ENCODE peak calls at places on chromosomes 4 and X, in five cellular contexts. Z is cardiac fibroblast, O is AG10803, J is Panc1, U is fibroblast of pulmonary artery. D is an unnamed sample.

GRCh38 chr4:128570380-128570779 is 239.1 kb upstream of the JADE1 start:
- DNase-seq in Z (peak), O (peak), J (no peak), U (peak), D (no peak)

GRCh38 chr4:108466936-108467902 is 153.2 kb upstream of the RPL34 start:
- DNase-seq in Z (peak), O (peak), J (no peak), U (peak), D (no peak)

GRCh38 chrX:16882188-16882587 is 12.0 kb upstream of the RBBP7 start:
- DNase-seq in Z (peak), O (no peak), J (no peak), U (peak), D (no peak)

GRCh38 chr4:41913509-41913908 is 21.7 kb upstream of the TMEM33 start:
- DNase-seq in Z (no peak), O (no peak), J (no peak), U (no peak), D (no peak)

GRCh38 chr4:86482851-86483490 is 111.1 kb upstream of the PTPN13 start:
- DNase-seq in Z (peak), O (no peak), J (no peak), U (no peak), D (no peak)

GRCh38 chr4:139833131-139833930 is 167.7 kb downstream of the MGST2 start:
- DNase-seq in Z (no peak), O (no peak), J (no peak), U (no peak), D (no peak)

GRCh38 chrX:55452825-55453124 is 848 bp downstream of the MAGEH1 start:
- DNase-seq in Z (no peak), O (no peak), J (no peak), U (no peak), D (no peak)

GRCh38 chr4:132642196-132642817 is 506.8 kb upstream of the PCDH10 start:
- DNase-seq in Z (peak), O (no peak), J (peak), U (peak), D (no peak)

GRCh38 chr4:52019941-52020657 is at the start of gene LRRC66:
- DNase-seq in Z (peak), O (no peak), J (no peak), U (peak), D (no peak)

GRCh38 chrX:120797201-120797938 is 78.3 kb downstream of the CT47B1 start:
- DNase-seq in Z (peak), O (peak), J (no peak), U (peak), D (no peak)

GRCh38 chr4:41796545-41797210 is 48.2 kb upstream of the PHOX2B start:
- DNase-seq in Z (no peak), O (no peak), J (no peak), U (no peak), D (no peak)

GRCh38 chr4:64727960-64728359 is 318.7 kb upstream of the TECRL start:
- DNase-seq in Z (no peak), O (no peak), J (no peak), U (no peak), D (no peak)

GRCh38 chr4:87068591-87069021 is 133.8 kb downstream of the AFF1 start:
- DNase-seq in Z (peak), O (no peak), J (no peak), U (peak), D (no peak)

GRCh38 chrX:23667239-23668177 is at the start of gene PRDX4:
- DNase-seq in Z (peak), O (peak), J (peak), U (peak), D (peak)
- TF ChIP-seq CTCF in Z (no peak), O (no peak), J (no peak), U (no peak), D (no peak)

GRCh38 chr4:5404073-5404472 is 304.3 kb downstream of the EVC2 start:
- DNase-seq in Z (no peak), O (no peak), J (no peak), U (no peak), D (no peak)

GRCh38 chr4:5398056-5398455 is 310.3 kb downstream of the EVC2 start:
- DNase-seq in Z (no peak), O (no peak), J (no peak), U (no peak), D (no peak)

GRCh38 chr4:5395781-5396180 is 312.6 kb downstream of the EVC2 start:
- DNase-seq in Z (no peak), O (no peak), J (no peak), U (no peak), D (no peak)

DNA sequence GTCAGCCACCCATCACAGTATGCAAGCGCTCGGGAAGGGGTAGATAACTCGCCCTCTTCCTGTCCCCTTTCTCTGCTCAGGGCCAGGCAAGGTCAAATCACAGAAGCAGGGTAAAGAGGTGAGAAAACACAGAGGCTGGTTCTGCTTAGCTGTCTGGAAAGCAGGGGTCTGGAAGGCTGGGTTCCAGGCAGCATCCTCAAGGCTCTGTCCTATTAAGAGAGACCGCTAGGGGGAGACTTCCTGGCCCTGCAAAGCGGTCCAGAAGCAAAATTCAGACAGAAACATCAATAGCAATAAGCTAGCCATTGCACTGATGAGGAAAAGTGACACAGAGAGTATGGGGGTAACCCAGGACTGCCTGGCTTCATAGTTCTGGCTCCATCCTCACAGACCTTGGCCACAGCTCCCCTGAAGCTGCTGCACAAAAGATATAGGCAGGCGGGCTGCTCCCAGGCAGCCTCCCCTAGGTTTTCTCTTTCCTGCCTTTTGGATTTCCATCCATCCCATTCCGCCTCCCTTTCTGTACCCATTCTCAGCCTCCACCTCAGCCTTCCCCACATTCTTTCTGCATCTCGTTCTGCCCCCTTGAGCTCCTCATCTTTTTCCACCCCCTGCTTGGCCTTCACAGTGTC is 308.5 kb downstream of the EVC2 start:
- DNase-seq in Z (peak), O (peak), J (no peak), U (peak), D (peak)
- TF ChIP-seq CTCF in Z (peak), O (peak), J (peak), U (peak), D (peak)

DNA sequence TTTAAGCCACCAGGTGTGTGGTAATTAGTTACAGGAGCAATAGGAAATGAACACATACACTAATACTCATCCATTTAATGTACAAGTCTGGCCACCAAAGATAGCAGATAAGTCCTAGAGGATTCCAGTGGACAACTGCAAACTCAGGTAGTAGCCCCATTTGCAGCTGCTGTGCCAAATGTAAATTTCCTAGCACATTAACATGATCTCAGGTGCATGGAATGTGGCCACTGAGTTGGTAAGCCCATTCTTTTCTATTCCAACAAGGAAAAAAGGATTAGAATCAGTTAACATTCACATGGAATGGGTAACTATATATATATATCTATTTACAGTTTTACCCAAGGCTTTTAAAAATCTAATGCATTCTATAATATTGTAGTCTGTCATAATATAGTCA is 23.3 kb upstream of the FRAS1 start:
- DNase-seq in Z (no peak), O (no peak), J (no peak), U (no peak), D (no peak)
- TF ChIP-seq CTCF in Z (no peak), O (no peak), J (no peak), U (no peak), D (no peak)

DNA sequence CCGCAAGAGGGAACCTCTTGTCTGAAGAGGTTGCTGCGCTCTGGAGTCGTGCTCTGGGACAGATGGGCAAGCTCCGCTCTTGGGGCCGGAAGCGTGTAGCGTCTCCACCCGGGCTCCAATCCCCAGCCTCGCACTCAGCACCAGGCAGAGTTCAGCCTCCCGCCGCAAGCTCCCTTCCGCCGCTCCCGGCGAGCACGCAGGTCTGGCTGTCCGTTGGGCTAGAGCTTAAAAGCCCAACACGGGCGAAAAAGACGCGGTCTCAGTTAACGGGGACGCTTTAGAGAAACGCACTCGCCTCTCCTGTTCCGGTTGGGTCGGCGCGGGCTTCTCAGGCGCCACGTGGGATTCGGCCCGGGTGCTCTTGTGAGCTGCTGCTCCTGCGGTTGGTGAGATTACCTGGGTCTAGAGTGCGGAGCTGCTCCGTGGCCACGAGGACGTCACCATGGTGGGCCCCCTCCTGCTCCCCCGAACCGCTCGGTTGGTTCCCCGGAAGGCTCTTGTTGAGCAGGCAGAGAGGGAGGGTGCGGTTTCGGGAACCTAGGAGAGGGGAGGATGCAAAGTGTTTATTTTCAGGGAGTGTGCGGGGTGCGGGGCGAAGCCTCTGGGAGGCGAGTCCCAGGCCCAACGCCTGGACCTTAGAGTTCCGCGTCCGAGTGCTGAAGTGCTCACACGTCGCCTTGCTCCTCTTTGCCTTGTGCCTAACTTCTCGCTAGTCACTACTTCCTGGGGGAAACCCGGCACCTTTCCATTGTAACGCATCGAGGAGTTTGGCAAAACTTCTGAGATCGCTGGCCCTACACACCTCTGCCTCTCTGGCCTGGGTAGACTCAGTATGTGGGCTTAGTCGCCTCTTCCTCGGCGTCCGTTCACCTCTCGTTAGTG is at the start of gene TMA16:
- DNase-seq in Z (peak), O (peak), J (peak), U (peak), D (peak)
- TF ChIP-seq CTCF in Z (no peak), O (no peak), J (no peak), U (no peak), D (no peak)

DNA sequence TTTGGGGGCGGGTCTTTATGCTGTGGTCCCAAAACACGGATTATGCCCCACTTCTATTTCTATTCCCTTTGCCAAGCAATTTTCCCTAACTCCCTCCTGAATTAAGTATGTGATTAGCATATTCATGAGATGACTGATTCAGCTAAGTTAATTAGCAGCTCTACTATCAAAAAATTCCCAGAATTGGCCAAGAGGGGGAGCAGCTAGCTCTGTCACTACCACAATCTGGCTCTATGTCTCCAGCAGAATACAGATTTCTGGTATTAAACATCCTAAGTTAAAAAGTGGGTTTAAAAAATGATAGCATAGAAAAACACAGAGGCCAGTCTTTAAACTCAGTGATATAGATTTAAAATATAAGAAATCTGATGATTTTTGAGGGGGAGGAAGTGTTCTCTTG is 80.3 kb downstream of the GPC4 start:
- DNase-seq in Z (peak), O (peak), J (no peak), U (peak), D (no peak)
- TF ChIP-seq CTCF in Z (peak), O (peak), J (peak), U (peak), D (peak)

GRCh38 chr4:38060829-38061431 is 100.7 kb downstream of the PTTG2 start:
- DNase-seq in Z (peak), O (no peak), J (no peak), U (peak), D (no peak)

GRCh38 chr4:38050560-38051350 is 90.6 kb downstream of the PTTG2 start:
- DNase-seq in Z (peak), O (no peak), J (no peak), U (peak), D (no peak)

GRCh38 chr4:38058186-38058585 is 98.0 kb downstream of the PTTG2 start:
- DNase-seq in Z (no peak), O (no peak), J (no peak), U (no peak), D (no peak)

GRCh38 chr4:38056024-38056685 is 96.0 kb downstream of the PTTG2 start:
- DNase-seq in Z (peak), O (no peak), J (no peak), U (no peak), D (no peak)

GRCh38 chr4:38055566-38055965 is 95.4 kb downstream of the PTTG2 start:
- DNase-seq in Z (no peak), O (no peak), J (no peak), U (no peak), D (no peak)
- TF ChIP-seq CTCF in Z (peak), O (no peak), J (no peak), U (no peak), D (no peak)

GRCh38 chr4:111475696-111476095 is 669.6 kb upstream of the FAM241A start:
- DNase-seq in Z (no peak), O (no peak), J (no peak), U (no peak), D (no peak)

GRCh38 chr4:111475001-111475400 is 670.3 kb upstream of the FAM241A start:
- DNase-seq in Z (peak), O (peak), J (no peak), U (peak), D (no peak)
- TF ChIP-seq CTCF in Z (peak), O (peak), J (peak), U (peak), D (peak)

GRCh38 chr4:7464259-7464655 is 29.5 kb upstream of the PSAPL1 start:
- DNase-seq in Z (no peak), O (no peak), J (no peak), U (no peak), D (no peak)

GRCh38 chr4:7463584-7464258 is 29.0 kb upstream of the PSAPL1 start:
- DNase-seq in Z (no peak), O (no peak), J (no peak), U (no peak), D (no peak)

GRCh38 chr4:7460591-7460990 is 25.9 kb upstream of the PSAPL1 start:
- DNase-seq in Z (peak), O (peak), J (no peak), U (no peak), D (no peak)

GRCh38 chr4:7461171-7461570 is 26.4 kb upstream of the PSAPL1 start:
- DNase-seq in Z (no peak), O (no peak), J (no peak), U (no peak), D (no peak)

GRCh38 chr4:7462509-7462971 is 27.8 kb upstream of the PSAPL1 start:
- DNase-seq in Z (peak), O (peak), J (no peak), U (peak), D (no peak)
- TF ChIP-seq CTCF in Z (no peak), O (peak), J (no peak), U (no peak), D (no peak)

DNA sequence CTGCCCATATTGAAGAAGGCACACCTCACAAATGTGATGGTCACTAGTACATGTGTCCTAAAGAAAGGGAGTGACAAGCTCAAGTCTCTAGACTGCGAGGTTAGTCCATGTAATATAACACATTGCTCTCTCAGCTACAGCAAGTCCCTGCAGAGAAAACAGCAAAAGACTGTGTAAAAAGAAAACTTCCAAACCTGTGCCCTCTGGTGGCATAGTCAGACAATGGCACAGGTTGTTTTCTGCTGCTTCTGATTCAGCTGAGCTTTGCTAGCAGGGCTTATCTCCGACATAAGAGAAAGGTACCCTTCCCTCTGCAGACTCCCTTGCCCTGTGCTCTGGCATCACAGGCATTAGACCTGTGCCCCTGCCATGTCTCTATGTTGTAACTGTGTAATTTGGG is 1.4 kb upstream of the SERPINA7 start:
- DNase-seq in Z (peak), O (no peak), J (no peak), U (peak), D (no peak)
- TF ChIP-seq CTCF in Z (no peak), O (no peak), J (peak), U (peak), D (peak)

DNA sequence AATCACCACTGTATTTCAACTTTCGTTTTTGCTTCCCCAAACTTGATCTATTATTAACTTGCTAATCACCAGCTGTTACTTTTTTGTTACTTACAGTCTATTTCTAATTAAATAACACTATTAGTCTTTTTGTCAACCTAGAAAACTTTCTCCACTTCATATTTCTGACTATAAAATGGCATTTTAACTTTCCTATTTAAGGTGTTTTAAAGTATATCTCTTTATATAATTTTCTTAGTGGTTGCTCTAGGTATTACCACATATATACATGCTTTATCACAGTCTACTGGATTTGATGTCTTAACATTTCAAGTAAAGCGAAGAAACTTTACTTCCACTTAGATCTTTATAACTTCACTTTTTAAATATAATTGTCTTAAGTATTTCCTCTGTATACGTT is 421.2 kb downstream of the DCAF12L2 start:
- DNase-seq in Z (no peak), O (no peak), J (no peak), U (no peak), D (no peak)
- TF ChIP-seq CTCF in Z (no peak), O (no peak), J (no peak), U (no peak), D (no peak)

D was measured in D721Med.